ENCODE peak calls at places on chromosomes 7 and 10, in six cellular contexts. N, F, D, P, X and J are unnamed samples.

GRCh38 chr10:26438534-26439269 is 561 bp downstream of the APBB1IP start:
- DNase-seq in N (no peak), F (peak), D (peak), P (no peak), X (peak), J (peak)

GRCh38 chr10:79178614-79179403 is 110.0 kb downstream of the ZMIZ1 start:
- DNase-seq in N (no peak), F (peak), D (peak), P (peak), X (no peak), J (peak)

GRCh38 chr7:85995101-85995500 is 648.6 kb upstream of the GRM3 start:
- DNase-seq in N (no peak), F (no peak), D (no peak), P (no peak), X (no peak), J (no peak)

GRCh38 chr7:40331915-40332314 is 197.1 kb downstream of the SUGCT start:
- DNase-seq in N (no peak), F (no peak), D (no peak), P (no peak), X (no peak), J (no peak)

GRCh38 chr10:13729959-13730358 is 143.2 kb downstream of the PRPF18 start:
- DNase-seq in N (no peak), F (no peak), D (no peak), P (no peak), X (no peak), J (no peak)

GRCh38 chr7:138204285-138204988 is 128.2 kb downstream of the AKR1D1 start:
- DNase-seq in N (no peak), F (no peak), D (no peak), P (no peak), X (no peak), J (no peak)

GRCh38 chr7:156527458-156527890 is 113.1 kb upstream of the RNF32 start:
- DNase-seq in N (no peak), F (no peak), D (no peak), P (no peak), X (no peak), J (no peak)

GRCh38 chr10:1156921-1157614 is 100.9 kb downstream of the WDR37 start:
- DNase-seq in N (no peak), F (no peak), D (no peak), P (no peak), X (no peak), J (no peak)

GRCh38 chr7:116588225-116588624 is 63.4 kb downstream of the CAV1 start:
- DNase-seq in N (no peak), F (no peak), D (no peak), P (no peak), X (no peak), J (no peak)

GRCh38 chr7:102890292-102890970 is 22.4 kb upstream of the LRRC17 start:
- DNase-seq in N (no peak), F (no peak), D (no peak), P (no peak), X (no peak), J (no peak)

GRCh38 chr7:50614721-50615518 is 49.7 kb upstream of the DDC start:
- DNase-seq in N (no peak), F (no peak), D (no peak), P (no peak), X (no peak), J (no peak)

GRCh38 chr7:93156884-93157283 is 8.7 kb upstream of the SAMD9L start:
- DNase-seq in N (no peak), F (no peak), D (no peak), P (no peak), X (no peak), J (no peak)

GRCh38 chr10:62707810-62708209 is 96.7 kb upstream of the ADO start:
- DNase-seq in N (peak), F (no peak), D (no peak), P (no peak), X (no peak), J (no peak)
- H3K4me3 ChIP-seq in N (peak), F (no peak), D (no peak), P (no peak), X (no peak), J (no peak)

GRCh38 chr10:51023611-51024010 is 50.7 kb upstream of the PRKG1 start:
- DNase-seq in N (no peak), F (no peak), D (no peak), P (no peak), X (no peak), J (no peak)
- H3K4me3 ChIP-seq in N (no peak), F (no peak), D (no peak), P (no peak), X (no peak), J (no peak)

GRCh38 chr10:74424565-74424964 is 273.5 kb downstream of the ADK start:
- DNase-seq in N (no peak), F (no peak), D (no peak), P (no peak), X (no peak), J (no peak)

GRCh38 chr10:74415440-74415839 is 264.4 kb downstream of the ADK start:
- DNase-seq in N (no peak), F (no peak), D (no peak), P (no peak), X (no peak), J (no peak)

GRCh38 chr10:74417397-74417796 is 266.4 kb downstream of the ADK start:
- DNase-seq in N (no peak), F (no peak), D (no peak), P (no peak), X (no peak), J (no peak)

GRCh38 chr10:74418285-74418872 is 267.4 kb downstream of the ADK start:
- DNase-seq in N (no peak), F (no peak), D (no peak), P (peak), X (no peak), J (no peak)

GRCh38 chr10:74419491-74420466 is 268.8 kb downstream of the ADK start:
- DNase-seq in N (peak), F (no peak), D (no peak), P (peak), X (no peak), J (no peak)
- H3K4me3 ChIP-seq in N (no peak), F (no peak), D (no peak), P (no peak), X (no peak), J (no peak)

DNA sequence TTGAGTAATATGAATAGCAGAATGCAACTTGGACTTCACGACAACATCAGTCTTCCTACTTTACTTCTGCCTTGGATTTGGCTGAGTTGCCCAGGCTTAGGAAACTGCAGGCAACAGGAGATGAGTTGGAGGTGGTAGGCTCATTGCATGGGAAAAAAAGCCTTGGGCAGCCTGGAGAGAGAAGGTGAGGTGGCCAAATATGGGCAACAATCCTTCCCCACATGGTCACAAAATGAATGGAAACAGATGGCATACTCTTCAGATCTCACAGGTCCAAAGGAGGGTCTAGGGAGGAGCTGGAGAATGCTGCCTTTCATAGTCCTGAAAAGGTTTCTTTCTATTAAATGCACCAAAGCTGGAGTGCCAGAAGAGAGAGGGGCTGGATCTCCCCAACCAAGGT is 128.6 kb upstream of the AOAH start:
- DNase-seq in N (no peak), F (no peak), D (no peak), P (no peak), X (no peak), J (no peak)
- H3K4me3 ChIP-seq in N (no peak), F (no peak), D (no peak), P (no peak), X (no peak), J (no peak)

GRCh38 chr10:32955790-32956189 is 2.2 kb downstream of the ITGB1 start:
- DNase-seq in N (no peak), F (no peak), D (no peak), P (no peak), X (no peak), J (no peak)
- H3K4me3 ChIP-seq in N (peak), F (peak), D (peak), P (peak), X (peak), J (peak)

DNA sequence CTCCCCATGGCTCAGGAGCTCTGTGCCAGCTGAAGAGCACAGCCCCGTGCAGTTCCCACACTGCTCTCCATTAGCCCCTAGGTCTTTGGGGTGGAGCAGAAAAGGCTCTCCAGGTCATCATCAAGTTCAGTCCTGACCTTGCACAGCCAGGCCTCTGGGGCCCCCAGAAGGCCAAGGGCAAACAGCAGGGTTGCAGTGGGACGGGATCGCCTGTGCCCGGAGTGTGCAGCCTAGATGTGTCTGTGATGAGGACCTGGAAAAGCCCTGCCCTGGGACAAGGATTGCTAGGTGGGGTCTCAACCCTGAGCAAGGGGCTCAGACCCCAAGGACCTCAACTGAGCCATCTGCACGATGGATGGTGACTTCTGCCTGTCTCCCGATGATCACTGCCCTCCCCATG is 549 bp downstream of the INMT start:
- DNase-seq in N (no peak), F (no peak), D (no peak), P (no peak), X (no peak), J (no peak)
- H3K4me3 ChIP-seq in N (no peak), F (peak), D (no peak), P (no peak), X (peak), J (peak)

GRCh38 chr10:107163086-107163880 is 1.2 kb downstream of the SORCS1 start:
- DNase-seq in N (no peak), F (no peak), D (peak), P (peak), X (no peak), J (no peak)
- H3K4me3 ChIP-seq in N (no peak), F (no peak), D (peak), P (no peak), X (no peak), J (peak)

DNA sequence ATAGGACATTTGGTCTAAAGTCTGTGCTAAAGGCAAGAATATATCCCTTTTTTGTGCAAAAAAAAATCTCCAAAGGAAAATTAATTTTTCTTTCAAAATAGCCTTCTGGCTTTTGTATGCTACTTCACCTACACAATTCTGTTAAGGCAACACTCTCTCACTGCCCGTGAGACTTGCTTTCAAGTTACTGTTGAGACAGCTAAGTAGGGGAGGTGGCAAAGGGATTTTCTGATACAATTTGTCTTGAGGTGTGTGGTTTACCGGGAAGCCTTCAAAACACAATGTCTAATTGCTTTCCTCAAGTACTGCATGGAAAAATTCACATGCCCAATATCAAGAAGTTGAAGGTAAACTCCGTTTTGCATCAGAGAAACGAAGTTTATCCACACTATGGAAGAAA is 50.8 kb upstream of the RSU1 start:
- DNase-seq in N (no peak), F (no peak), D (no peak), P (no peak), X (no peak), J (no peak)
- H3K4me3 ChIP-seq in N (no peak), F (no peak), D (no peak), P (no peak), X (no peak), J (no peak)

DNA sequence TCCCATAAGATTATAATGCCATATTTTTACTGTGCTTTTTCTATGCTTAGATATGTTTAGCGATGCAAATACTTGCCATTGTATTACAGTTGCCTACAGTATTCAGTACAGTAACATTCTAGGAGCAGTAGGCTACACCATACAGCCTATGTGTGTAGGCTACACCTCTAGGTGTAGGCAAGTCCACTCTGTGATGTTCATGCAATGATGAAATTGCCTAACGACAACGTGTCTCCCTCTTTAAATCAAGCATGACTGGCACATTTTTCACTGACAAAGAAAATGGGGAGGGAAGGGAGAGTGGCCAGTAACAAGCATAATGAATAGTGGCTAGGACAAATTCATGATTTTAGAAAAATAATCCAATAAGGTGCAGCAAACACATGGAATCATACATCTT is 1.7 kb downstream of the NCAPG2 start:
- DNase-seq in N (no peak), F (no peak), D (no peak), P (no peak), X (no peak), J (no peak)
- H3K4me3 ChIP-seq in N (peak), F (no peak), D (peak), P (peak), X (no peak), J (no peak)